ENCODE peak calls at places on chromosomes 2 and 18, in four cellular contexts. One of them, this sample, is unnamed.

GRCh38 chr2:28656937-28657615 is 94.6 kb upstream of the PPP1CB start:
- DNase-seq in kidney: no peak
- DNase-seq in epithelial cell of esophagus: peak
- DNase-seq in osteocyte: no peak
- DNase-seq in this sample: no peak

GRCh38 chr2:99689135-99689742 is 199.4 kb upstream of the REV1 start:
- DNase-seq in kidney: no peak
- DNase-seq in epithelial cell of esophagus: no peak
- DNase-seq in osteocyte: no peak
- DNase-seq in this sample: no peak

GRCh38 chr18:4599312-4599711 is 144.2 kb upstream of the DLGAP1 start:
- DNase-seq in kidney: no peak
- DNase-seq in epithelial cell of esophagus: no peak
- DNase-seq in osteocyte: no peak
- DNase-seq in this sample: no peak

GRCh38 chr2:45014016-45014702 is 4.9 kb upstream of the SIX2 start:
- DNase-seq in kidney: peak
- DNase-seq in epithelial cell of esophagus: peak
- DNase-seq in osteocyte: peak
- DNase-seq in this sample: no peak

GRCh38 chr2:235095569-235095968 is 143.8 kb downstream of the SH3BP4 start:
- DNase-seq in kidney: no peak
- DNase-seq in epithelial cell of esophagus: peak
- DNase-seq in osteocyte: peak
- DNase-seq in this sample: no peak

GRCh38 chr18:58547864-58548263 is 81.0 kb downstream of the ALPK2 start:
- DNase-seq in kidney: no peak
- DNase-seq in epithelial cell of esophagus: no peak
- DNase-seq in osteocyte: no peak
- DNase-seq in this sample: no peak

GRCh38 chr2:153543639-153544071 is 65.1 kb upstream of the RPRM start:
- DNase-seq in kidney: no peak
- DNase-seq in epithelial cell of esophagus: peak
- DNase-seq in osteocyte: no peak
- DNase-seq in this sample: no peak

GRCh38 chr2:72214429-72215143 is 66.9 kb upstream of the CYP26B1 start:
- DNase-seq in kidney: no peak
- DNase-seq in epithelial cell of esophagus: peak
- DNase-seq in osteocyte: no peak
- DNase-seq in this sample: no peak

GRCh38 chr2:238239552-238239871 is 326 bp downstream of the HES6 start:
- DNase-seq in kidney: no peak
- DNase-seq in epithelial cell of esophagus: peak
- DNase-seq in osteocyte: no peak
- DNase-seq in this sample: no peak

GRCh38 chr2:216486708-216487107 is 11.9 kb upstream of the RPL37A start:
- DNase-seq in kidney: no peak
- DNase-seq in epithelial cell of esophagus: no peak
- DNase-seq in osteocyte: no peak
- DNase-seq in this sample: no peak

GRCh38 chr2:176507736-176508135 is 238.5 kb downstream of the MTX2 start:
- DNase-seq in kidney: no peak
- DNase-seq in epithelial cell of esophagus: no peak
- DNase-seq in osteocyte: no peak
- DNase-seq in this sample: no peak

GRCh38 chr2:237533668-237534138 is 32.7 kb upstream of the PRLH start:
- DNase-seq in kidney: no peak
- DNase-seq in epithelial cell of esophagus: peak
- DNase-seq in osteocyte: no peak
- DNase-seq in this sample: no peak

GRCh38 chr2:67048314-67048713 is 348.8 kb upstream of the ETAA1 start:
- DNase-seq in kidney: no peak
- DNase-seq in epithelial cell of esophagus: no peak
- DNase-seq in osteocyte: no peak
- DNase-seq in this sample: no peak

GRCh38 chr2:121197369-121198091 is 87.5 kb downstream of the TFCP2L1 start:
- DNase-seq in kidney: peak
- DNase-seq in epithelial cell of esophagus: peak
- DNase-seq in osteocyte: no peak
- DNase-seq in this sample: no peak

GRCh38 chr2:199199797-199200196 is 257.9 kb downstream of the SATB2 start:
- DNase-seq in kidney: no peak
- DNase-seq in epithelial cell of esophagus: no peak
- DNase-seq in osteocyte: no peak
- DNase-seq in this sample: no peak

GRCh38 chr2:31287681-31288080 is 53.7 kb downstream of the EHD3 start:
- DNase-seq in kidney: no peak
- DNase-seq in epithelial cell of esophagus: no peak
- DNase-seq in osteocyte: no peak
- DNase-seq in this sample: no peak

GRCh38 chr2:12119841-12120240 is 373.4 kb downstream of the LPIN1 start:
- DNase-seq in kidney: no peak
- DNase-seq in epithelial cell of esophagus: peak
- DNase-seq in osteocyte: no peak
- DNase-seq in this sample: no peak

GRCh38 chr2:19819097-19820065 is 82.4 kb downstream of the TTC32 start:
- DNase-seq in kidney: no peak
- DNase-seq in epithelial cell of esophagus: peak
- DNase-seq in osteocyte: no peak
- DNase-seq in this sample: peak

GRCh38 chr2:225010804-225011203 is 31.5 kb downstream of the DOCK10 start:
- DNase-seq in kidney: no peak
- DNase-seq in epithelial cell of esophagus: peak
- DNase-seq in osteocyte: no peak
- DNase-seq in this sample: no peak

GRCh38 chr18:31738460-31739407 is 21.9 kb downstream of the SLC25A52 start:
- DNase-seq in kidney: no peak
- DNase-seq in epithelial cell of esophagus: peak
- DNase-seq in osteocyte: no peak
- DNase-seq in this sample: no peak

GRCh38 chr2:219954331-219954730 is 326.9 kb downstream of the SLC4A3 start:
- DNase-seq in kidney: no peak
- DNase-seq in epithelial cell of esophagus: no peak
- DNase-seq in osteocyte: no peak
- DNase-seq in this sample: no peak

GRCh38 chr2:97871096-97871780 is 124.5 kb downstream of the TMEM131 start:
- DNase-seq in kidney: no peak
- DNase-seq in epithelial cell of esophagus: peak
- DNase-seq in osteocyte: no peak
- DNase-seq in this sample: no peak

GRCh38 chr18:79252904-79253633 is 142.7 kb upstream of the NFATC1 start:
- DNase-seq in kidney: no peak
- DNase-seq in epithelial cell of esophagus: no peak
- DNase-seq in osteocyte: no peak
- DNase-seq in this sample: no peak

GRCh38 chr2:36277146-36277808 is 78.3 kb upstream of the CRIM1 start:
- DNase-seq in kidney: no peak
- DNase-seq in epithelial cell of esophagus: peak
- DNase-seq in osteocyte: no peak
- DNase-seq in this sample: no peak

GRCh38 chr2:68805025-68805424 is 66.2 kb downstream of the BMP10 start:
- DNase-seq in kidney: no peak
- DNase-seq in epithelial cell of esophagus: no peak
- DNase-seq in osteocyte: no peak
- DNase-seq in this sample: no peak

DNA sequence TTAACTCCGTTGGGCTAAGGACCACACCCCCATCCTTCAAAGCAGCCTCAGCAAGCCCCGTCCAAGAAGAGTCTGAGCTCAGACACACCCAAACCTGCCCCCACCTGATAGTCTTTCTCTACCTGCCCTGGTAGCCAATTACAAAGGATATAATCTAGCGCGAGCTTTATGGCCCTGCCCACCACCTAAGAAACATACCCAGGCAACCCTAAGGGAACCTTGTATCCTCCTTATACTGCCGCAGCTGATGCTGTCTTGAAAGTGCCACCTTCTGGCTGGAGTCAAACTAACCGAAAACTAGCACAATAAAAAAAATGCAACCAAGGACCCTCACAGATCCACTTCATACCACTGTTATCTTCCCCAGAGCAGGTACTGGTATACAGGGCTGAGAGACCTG is 628.3 kb upstream of the REG3G start:
- DNase-seq in kidney: no peak
- DNase-seq in epithelial cell of esophagus: no peak
- DNase-seq in osteocyte: no peak
- DNase-seq in this sample: no peak
- TF ChIP-seq CTCF in kidney: no peak
- TF ChIP-seq CTCF in epithelial cell of esophagus: no peak
- TF ChIP-seq CTCF in osteocyte: no peak
- TF ChIP-seq CTCF in this sample: no peak

GRCh38 chr2:109582928-109583895 is 30.6 kb downstream of the SEPTIN10 start:
- DNase-seq in kidney: no peak
- DNase-seq in epithelial cell of esophagus: no peak
- DNase-seq in osteocyte: no peak
- DNase-seq in this sample: no peak
- TF ChIP-seq CTCF in kidney: no peak
- TF ChIP-seq CTCF in epithelial cell of esophagus: no peak
- TF ChIP-seq CTCF in osteocyte: peak
- TF ChIP-seq CTCF in this sample: peak

GRCh38 chr2:127530245-127531132 is 4.2 kb upstream of the IWS1 start:
- DNase-seq in kidney: no peak
- DNase-seq in epithelial cell of esophagus: peak
- DNase-seq in osteocyte: no peak
- DNase-seq in this sample: no peak

GRCh38 chr2:127528487-127528886 is 2.2 kb upstream of the IWS1 start:
- DNase-seq in kidney: no peak
- DNase-seq in epithelial cell of esophagus: no peak
- DNase-seq in osteocyte: no peak
- DNase-seq in this sample: no peak

GRCh38 chr2:127525692-127526141 is 572 bp downstream of the IWS1 start:
- DNase-seq in kidney: no peak
- DNase-seq in epithelial cell of esophagus: peak
- DNase-seq in osteocyte: no peak
- DNase-seq in this sample: no peak

GRCh38 chr2:127526142-127526939 is at the start of gene IWS1:
- DNase-seq in kidney: peak
- DNase-seq in epithelial cell of esophagus: peak
- DNase-seq in osteocyte: peak
- DNase-seq in this sample: peak

DNA sequence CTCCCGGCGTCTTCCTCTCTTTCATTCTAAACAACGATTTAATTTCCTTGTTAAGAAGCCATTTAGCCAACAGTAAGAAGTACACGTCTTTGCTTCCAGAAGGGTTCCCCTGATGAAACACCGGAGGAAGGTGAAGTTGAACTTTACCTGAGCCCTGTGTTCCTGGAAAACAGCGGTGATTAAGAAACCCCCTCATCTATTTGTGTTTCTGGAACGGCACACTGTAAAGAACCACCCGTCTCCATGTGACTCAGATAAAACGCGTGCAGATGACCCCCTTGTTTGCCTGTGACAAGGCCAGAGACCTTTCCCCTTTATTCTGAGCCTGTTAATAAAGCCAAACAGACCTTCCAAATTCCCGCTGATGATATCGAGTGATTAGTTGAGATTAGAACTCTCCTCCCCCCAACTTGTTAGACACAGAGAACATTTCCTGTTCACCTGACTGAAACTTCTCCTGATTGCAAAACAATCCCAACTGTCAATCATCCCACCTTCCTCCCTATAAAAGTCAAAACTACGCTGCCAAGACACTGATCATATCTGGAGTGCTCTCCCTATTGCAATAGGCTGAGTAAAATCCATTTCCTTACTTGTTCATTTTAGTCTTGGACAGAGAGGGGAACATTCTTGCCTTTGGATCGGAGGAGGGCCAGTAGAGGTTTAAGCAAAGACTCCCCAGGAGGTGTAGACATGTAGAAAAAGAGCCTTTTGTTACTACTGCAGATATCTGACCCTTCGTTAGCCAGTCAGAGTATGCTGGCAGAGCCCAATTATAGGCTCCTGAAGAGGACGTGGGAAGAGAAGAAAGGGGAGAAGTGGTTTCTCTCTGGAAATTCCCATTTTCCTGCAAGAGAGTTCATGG is 883 bp upstream of the IWS1 start:
- DNase-seq in kidney: no peak
- DNase-seq in epithelial cell of esophagus: peak
- DNase-seq in osteocyte: no peak
- DNase-seq in this sample: no peak
- TF ChIP-seq CTCF in kidney: peak
- TF ChIP-seq CTCF in epithelial cell of esophagus: peak
- TF ChIP-seq CTCF in osteocyte: peak
- TF ChIP-seq CTCF in this sample: no peak

GRCh38 chr2:55311444-55311870 is 42.4 kb upstream of the MTIF2 start:
- DNase-seq in kidney: no peak
- DNase-seq in epithelial cell of esophagus: peak
- DNase-seq in osteocyte: no peak
- DNase-seq in this sample: no peak
- TF ChIP-seq CTCF in kidney: no peak
- TF ChIP-seq CTCF in epithelial cell of esophagus: peak
- TF ChIP-seq CTCF in osteocyte: no peak
- TF ChIP-seq CTCF in this sample: peak

GRCh38 chr2:42407476-42407875 is 46.5 kb upstream of the COX7A2L start:
- DNase-seq in kidney: no peak
- DNase-seq in epithelial cell of esophagus: no peak
- DNase-seq in osteocyte: peak
- DNase-seq in this sample: no peak

GRCh38 chr2:42404666-42405065 is 43.6 kb upstream of the COX7A2L start:
- DNase-seq in kidney: no peak
- DNase-seq in epithelial cell of esophagus: no peak
- DNase-seq in osteocyte: peak
- DNase-seq in this sample: no peak

GRCh38 chr2:42401773-42402172 is 40.8 kb upstream of the COX7A2L start:
- DNase-seq in kidney: no peak
- DNase-seq in epithelial cell of esophagus: no peak
- DNase-seq in osteocyte: peak
- DNase-seq in this sample: no peak
- TF ChIP-seq CTCF in kidney: no peak
- TF ChIP-seq CTCF in epithelial cell of esophagus: no peak
- TF ChIP-seq CTCF in osteocyte: no peak
- TF ChIP-seq CTCF in this sample: no peak

GRCh38 chr2:27170569-27171337 is 21.9 kb downstream of the TCF23 start:
- DNase-seq in kidney: no peak
- DNase-seq in epithelial cell of esophagus: no peak
- DNase-seq in osteocyte: no peak
- DNase-seq in this sample: no peak
- TF ChIP-seq CTCF in kidney: no peak
- TF ChIP-seq CTCF in epithelial cell of esophagus: no peak
- TF ChIP-seq CTCF in osteocyte: no peak
- TF ChIP-seq CTCF in this sample: no peak

GRCh38 chr2:77520981-77521380 is 1.2 kb downstream of the LRRTM4 start:
- DNase-seq in kidney: no peak
- DNase-seq in epithelial cell of esophagus: no peak
- DNase-seq in osteocyte: no peak
- DNase-seq in this sample: no peak
- TF ChIP-seq CTCF in kidney: no peak
- TF ChIP-seq CTCF in epithelial cell of esophagus: no peak
- TF ChIP-seq CTCF in osteocyte: no peak
- TF ChIP-seq CTCF in this sample: no peak

GRCh38 chr2:23545391-23545790 is 160.4 kb downstream of the KLHL29 start:
- DNase-seq in kidney: no peak
- DNase-seq in epithelial cell of esophagus: peak
- DNase-seq in osteocyte: no peak
- DNase-seq in this sample: no peak
- TF ChIP-seq CTCF in kidney: no peak
- TF ChIP-seq CTCF in epithelial cell of esophagus: no peak
- TF ChIP-seq CTCF in osteocyte: no peak
- TF ChIP-seq CTCF in this sample: no peak